ENCODE peak calls at places on chromosome 18, in four cellular contexts. One of them, this sample, is unnamed.

GRCh38 chr18:21191596-21192307 is 50.3 kb upstream of the GREB1L start:
- DNase-seq in activated gamma-delta T cell treated with Interleukin-2 at 50 U/mL for 16 hours: no peak
- DNase-seq in Panc1: no peak
- DNase-seq in cardiac fibroblast: peak; percentile 78
- DNase-seq in this sample: peak; percentile 57

GRCh38 chr18:58527116-58528010 is 101.5 kb downstream of the ALPK2 start:
- DNase-seq in activated gamma-delta T cell treated with Interleukin-2 at 50 U/mL for 16 hours: no peak
- DNase-seq in Panc1: no peak
- DNase-seq in cardiac fibroblast: peak; percentile 54
- DNase-seq in this sample: no peak

GRCh38 chr18:43578636-43579203 is 301.4 kb upstream of the SYT4 start:
- DNase-seq in activated gamma-delta T cell treated with Interleukin-2 at 50 U/mL for 16 hours: no peak
- DNase-seq in Panc1: no peak
- DNase-seq in cardiac fibroblast: peak; percentile 10
- DNase-seq in this sample: no peak

GRCh38 chr18:35408843-35409261 is 31.7 kb upstream of the ZNF396 start:
- DNase-seq in activated gamma-delta T cell treated with Interleukin-2 at 50 U/mL for 16 hours: no peak
- DNase-seq in Panc1: no peak
- DNase-seq in cardiac fibroblast: no peak
- DNase-seq in this sample: no peak

GRCh38 chr18:79738041-79738461 is 58.4 kb downstream of the CTDP1 start:
- DNase-seq in activated gamma-delta T cell treated with Interleukin-2 at 50 U/mL for 16 hours: no peak
- DNase-seq in Panc1: no peak
- DNase-seq in cardiac fibroblast: no peak
- DNase-seq in this sample: no peak

GRCh38 chr18:33040213-33040612 is 267.4 kb upstream of the KLHL14 start:
- DNase-seq in activated gamma-delta T cell treated with Interleukin-2 at 50 U/mL for 16 hours: no peak
- DNase-seq in Panc1: no peak
- DNase-seq in cardiac fibroblast: no peak
- DNase-seq in this sample: no peak

GRCh38 chr18:46173393-46174316 is 69.5 kb downstream of the HAUS1 start:
- DNase-seq in activated gamma-delta T cell treated with Interleukin-2 at 50 U/mL for 16 hours: peak; percentile 93
- DNase-seq in Panc1: peak; percentile 69
- DNase-seq in cardiac fibroblast: peak; percentile 91
- DNase-seq in this sample: peak; percentile 82

GRCh38 chr18:13611616-13612110 is 114.7 kb downstream of the FAM210A start:
- DNase-seq in activated gamma-delta T cell treated with Interleukin-2 at 50 U/mL for 16 hours: no peak
- DNase-seq in Panc1: no peak
- DNase-seq in cardiac fibroblast: peak; percentile 36
- DNase-seq in this sample: no peak

GRCh38 chr18:48719988-48720654 is 181.3 kb downstream of the CTIF start:
- DNase-seq in activated gamma-delta T cell treated with Interleukin-2 at 50 U/mL for 16 hours: no peak
- DNase-seq in Panc1: no peak
- DNase-seq in cardiac fibroblast: peak; percentile 14
- DNase-seq in this sample: no peak

This sample was measured in HCT116.